ENCODE peak calls at places on chromosomes 1 and 21, in four cellular contexts. One of them, this sample, is unnamed.

GRCh38 chr1:210647406-210648333 is 319.0 kb downstream of the HHAT start:
- DNase-seq in fibroblast of pulmonary artery: peak; percentile 4
- DNase-seq in foreskin fibroblast: peak; percentile 33
- DNase-seq in heart right ventricle: no peak
- DNase-seq in this sample: peak; percentile 52

GRCh38 chr1:150765229-150765976 is at the start of gene CTSS:
- DNase-seq in fibroblast of pulmonary artery: peak; percentile 20
- DNase-seq in foreskin fibroblast: peak; percentile 42
- DNase-seq in heart right ventricle: no peak
- DNase-seq in this sample: peak; percentile 57

GRCh38 chr1:206556047-206556747 is 48.9 kb downstream of the RASSF5 start:
- DNase-seq in heart right ventricle: no peak
- DNase-seq in foreskin fibroblast: no peak
- DNase-seq in fibroblast of pulmonary artery: no peak
- DNase-seq in this sample: no peak

GRCh38 chr1:168520052-168520751 is 23.6 kb downstream of the XCL2 start:
- DNase-seq in fibroblast of pulmonary artery: no peak
- DNase-seq in heart right ventricle: no peak
- DNase-seq in foreskin fibroblast: no peak
- DNase-seq in this sample: no peak

GRCh38 chr1:85398391-85399064 is 66.4 kb downstream of the DDAH1 start:
- DNase-seq in heart right ventricle: no peak
- DNase-seq in foreskin fibroblast: peak; percentile 72
- DNase-seq in fibroblast of pulmonary artery: peak; percentile 83
- DNase-seq in this sample: peak; percentile 79

GRCh38 chr1:19311503-19311930 is 427 bp downstream of the AKR7A2 start:
- DNase-seq in fibroblast of pulmonary artery: no peak
- DNase-seq in heart right ventricle: no peak
- DNase-seq in foreskin fibroblast: no peak
- DNase-seq in this sample: no peak

GRCh38 chr1:232557661-232558260 is 72.2 kb downstream of the SIPA1L2 start:
- DNase-seq in fibroblast of pulmonary artery: no peak
- DNase-seq in foreskin fibroblast: no peak
- DNase-seq in heart right ventricle: no peak
- DNase-seq in this sample: no peak

GRCh38 chr21:46168238-46168637 is 12.9 kb upstream of the FTCD start:
- DNase-seq in foreskin fibroblast: no peak
- DNase-seq in fibroblast of pulmonary artery: no peak
- DNase-seq in heart right ventricle: no peak
- DNase-seq in this sample: no peak

DNA sequence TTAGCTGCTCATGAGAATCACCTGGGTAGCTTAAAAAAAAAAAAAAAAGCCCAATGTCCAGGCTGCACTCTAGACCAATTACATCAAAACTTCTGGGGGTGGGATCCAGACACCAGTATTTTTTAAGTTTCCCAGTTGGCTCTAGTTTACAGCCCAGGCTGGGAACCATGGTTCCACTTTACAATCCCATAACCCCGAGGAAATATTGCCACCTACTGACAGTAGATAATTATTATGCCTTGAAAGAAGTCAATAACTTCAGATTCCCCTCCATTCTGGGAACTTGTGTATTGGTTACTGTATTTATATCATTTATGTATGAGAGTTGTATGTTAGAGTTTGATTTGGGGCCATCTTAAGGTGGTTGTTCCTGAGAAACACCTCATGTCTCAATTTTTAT is 100.2 kb downstream of the SPATA46 start:
- DNase-seq in foreskin fibroblast: peak; percentile 66
- DNase-seq in fibroblast of pulmonary artery: peak; percentile 60
- DNase-seq in heart right ventricle: no peak
- DNase-seq in this sample: peak; percentile 49
- TF ChIP-seq CTCF in foreskin fibroblast: peak; percentile 32
- TF ChIP-seq CTCF in fibroblast of pulmonary artery: peak; percentile 40
- TF ChIP-seq CTCF in heart right ventricle: peak; percentile 39
- TF ChIP-seq CTCF in this sample: peak; percentile 41

GRCh38 chr1:17547271-17547670 is 7.8 kb downstream of the ARHGEF10L start:
- DNase-seq in fibroblast of pulmonary artery: no peak
- DNase-seq in heart right ventricle: no peak
- DNase-seq in foreskin fibroblast: no peak
- DNase-seq in this sample: no peak
- H3K4me3 ChIP-seq in fibroblast of pulmonary artery: no peak overlapping the region
- H3K4me3 ChIP-seq in heart right ventricle: no peak overlapping the region
- H3K4me3 ChIP-seq in foreskin fibroblast: no peak overlapping the region
- H3K4me3 ChIP-seq in this sample: no peak overlapping the region

GRCh38 chr1:212284744-212285684 is at the start of gene PPP2R5A:
- DNase-seq in fibroblast of pulmonary artery: peak; percentile 100
- DNase-seq in foreskin fibroblast: peak; percentile 100
- DNase-seq in heart right ventricle: peak; percentile 99
- DNase-seq in this sample: peak; percentile 99
- TF ChIP-seq CTCF in fibroblast of pulmonary artery: no peak
- TF ChIP-seq CTCF in foreskin fibroblast: no peak
- TF ChIP-seq CTCF in heart right ventricle: peak; percentile 33
- TF ChIP-seq CTCF in this sample: no peak

GRCh38 chr1:172180886-172181285 is 239.6 kb upstream of the C1orf105 start:
- DNase-seq in fibroblast of pulmonary artery: peak; percentile 69
- DNase-seq in foreskin fibroblast: peak; percentile 73
- DNase-seq in heart right ventricle: peak; percentile 55
- DNase-seq in this sample: peak; percentile 70
- H3K4me3 ChIP-seq in fibroblast of pulmonary artery: peak overlapping the region; percentile 33
- H3K4me3 ChIP-seq in foreskin fibroblast: peak overlapping the region; percentile 41
- H3K4me3 ChIP-seq in heart right ventricle: peak overlapping the region; percentile 17
- H3K4me3 ChIP-seq in this sample: peak overlapping the region; percentile 11

DNA sequence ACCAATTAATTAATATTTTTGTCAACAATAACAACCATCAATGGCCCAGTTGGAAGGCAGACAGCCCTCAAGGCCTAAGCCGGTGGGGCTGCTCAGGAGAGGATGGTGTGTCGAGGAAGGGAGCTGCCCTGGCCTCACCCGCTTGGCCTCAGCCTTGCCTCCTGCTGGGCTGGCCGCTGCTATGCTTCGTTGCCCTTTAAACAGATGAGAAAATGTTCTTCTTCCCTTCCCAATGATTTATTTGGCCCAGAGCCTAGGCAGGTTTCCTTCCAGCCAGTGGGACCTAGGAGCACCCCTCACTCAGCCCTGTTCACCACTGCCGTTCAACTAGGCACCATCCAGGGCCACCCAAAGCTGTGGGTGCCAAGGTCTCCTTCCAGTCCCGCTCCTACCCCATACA is 3.1 kb upstream of the ADGRB2 start:
- DNase-seq in heart right ventricle: no peak
- DNase-seq in fibroblast of pulmonary artery: no peak
- DNase-seq in foreskin fibroblast: no peak
- DNase-seq in this sample: no peak
- TF ChIP-seq CTCF in heart right ventricle: no peak
- TF ChIP-seq CTCF in fibroblast of pulmonary artery: no peak
- TF ChIP-seq CTCF in foreskin fibroblast: no peak
- TF ChIP-seq CTCF in this sample: no peak

GRCh38 chr1:9874412-9874811 is 35.7 kb downstream of the CTNNBIP1 start:
- DNase-seq in foreskin fibroblast: no peak
- DNase-seq in heart right ventricle: no peak
- DNase-seq in fibroblast of pulmonary artery: no peak
- DNase-seq in this sample: no peak
- H3K4me3 ChIP-seq in foreskin fibroblast: no peak overlapping the region
- H3K4me3 ChIP-seq in heart right ventricle: no peak overlapping the region
- H3K4me3 ChIP-seq in fibroblast of pulmonary artery: no peak overlapping the region
- H3K4me3 ChIP-seq in this sample: no peak overlapping the region

GRCh38 chr21:44444286-44444931 is 10.9 kb upstream of the LRRC3 start:
- DNase-seq in heart right ventricle: no peak
- DNase-seq in foreskin fibroblast: no peak
- DNase-seq in fibroblast of pulmonary artery: no peak
- DNase-seq in this sample: no peak
- TF ChIP-seq CTCF in heart right ventricle: no peak
- TF ChIP-seq CTCF in foreskin fibroblast: no peak
- TF ChIP-seq CTCF in fibroblast of pulmonary artery: peak; percentile 16
- TF ChIP-seq CTCF in this sample: no peak